ENCODE peak calls at places on chromosomes 2 and 18, in four cellular contexts. K, Y, V and O are unnamed samples.

GRCh38 chr2:237290249-237290648 is 123.7 kb downstream of the COL6A3 start:
- DNase-seq in K (no peak), Y (peak), V (peak), O (peak)

GRCh38 chr2:111653103-111653624 is 230.8 kb downstream of the ANAPC1 start:
- DNase-seq in K (no peak), Y (no peak), V (no peak), O (no peak)

GRCh38 chr2:225010804-225011203 is 31.5 kb downstream of the DOCK10 start:
- DNase-seq in K (no peak), Y (no peak), V (peak), O (no peak)

GRCh38 chr18:5895886-5896740 is 791 bp upstream of the TMEM200C start:
- DNase-seq in K (peak), Y (peak), V (peak), O (no peak)

GRCh38 chr2:36780231-36780808 is 83.8 kb downstream of the VIT start:
- DNase-seq in K (no peak), Y (no peak), V (peak), O (no peak)

GRCh38 chr18:934518-935123 is 29.9 kb downstream of the ADCYAP1 start:
- DNase-seq in K (no peak), Y (peak), V (no peak), O (no peak)

GRCh38 chr2:217413193-217413592 is 553.3 kb upstream of the TNP1 start:
- DNase-seq in K (no peak), Y (no peak), V (peak), O (no peak)

GRCh38 chr2:85596486-85597143 is 1.1 kb downstream of the RNF181 start:
- DNase-seq in K (no peak), Y (no peak), V (no peak), O (no peak)

GRCh38 chr2:45391866-45392265 is 219.2 kb downstream of the SRBD1 start:
- DNase-seq in K (no peak), Y (no peak), V (no peak), O (no peak)

GRCh38 chr2:203759692-203760365 is 53.4 kb downstream of the CD28 start:
- DNase-seq in K (no peak), Y (no peak), V (peak), O (no peak)

GRCh38 chr18:32771169-32771751 is 1.6 kb downstream of the KLHL14 start:
- DNase-seq in K (peak), Y (no peak), V (no peak), O (no peak)

GRCh38 chr2:67399831-67400489 is 2.8 kb downstream of the ETAA1 start:
- DNase-seq in K (no peak), Y (no peak), V (peak), O (no peak)

GRCh38 chr2:173021939-173022371 is 53.7 kb upstream of the MAP3K20 start:
- DNase-seq in K (no peak), Y (no peak), V (peak), O (no peak)

GRCh38 chr18:44601447-44601846 is 79.2 kb upstream of the SETBP1 start:
- DNase-seq in K (no peak), Y (no peak), V (peak), O (no peak)

GRCh38 chr2:203870481-203870880 is 2.9 kb downstream of the CTLA4 start:
- DNase-seq in K (no peak), Y (peak), V (no peak), O (no peak)

GRCh38 chr2:124476291-124476690 is 451.2 kb downstream of the CNTNAP5 start:
- DNase-seq in K (no peak), Y (no peak), V (no peak), O (no peak)

GRCh38 chr2:129705105-129705504 is 274.4 kb upstream of the RAB6C start:
- DNase-seq in K (no peak), Y (no peak), V (no peak), O (no peak)

GRCh38 chr2:30686000-30686399 is 121.2 kb downstream of the CAPN13 start:
- DNase-seq in K (peak), Y (no peak), V (no peak), O (no peak)
- TF ChIP-seq CTCF in K (peak), Y (no peak), V (no peak), O (no peak)

GRCh38 chr2:223055836-223056235 is 3.8 kb downstream of the KCNE4 start:
- DNase-seq in K (no peak), Y (peak), V (no peak), O (no peak)

GRCh38 chr2:223053431-223054192 is 1.6 kb downstream of the KCNE4 start:
- DNase-seq in K (no peak), Y (peak), V (no peak), O (no peak)

GRCh38 chr2:223056656-223057418 is 4.8 kb downstream of the KCNE4 start:
- DNase-seq in K (no peak), Y (no peak), V (no peak), O (no peak)

GRCh38 chr2:223054193-223054781 is 2.3 kb downstream of the KCNE4 start:
- DNase-seq in K (no peak), Y (no peak), V (peak), O (no peak)

GRCh38 chr2:223055140-223055539 is 3.1 kb downstream of the KCNE4 start:
- DNase-seq in K (no peak), Y (no peak), V (peak), O (no peak)
- TF ChIP-seq CTCF in K (no peak), Y (no peak), V (no peak), O (no peak)

GRCh38 chr2:6470518-6470917 is 395.2 kb downstream of the CMPK2 start:
- DNase-seq in K (no peak), Y (no peak), V (no peak), O (no peak)
- TF ChIP-seq CTCF in K (no peak), Y (no peak), V (no peak), O (no peak)

GRCh38 chr2:10304458-10305253 is 2.0 kb downstream of the HPCAL1 start:
- DNase-seq in K (no peak), Y (peak), V (no peak), O (no peak)

GRCh38 chr2:10303634-10304378 is 1.1 kb downstream of the HPCAL1 start:
- DNase-seq in K (no peak), Y (peak), V (peak), O (no peak)

GRCh38 chr2:10305254-10305635 is 2.5 kb downstream of the HPCAL1 start:
- DNase-seq in K (no peak), Y (no peak), V (peak), O (no peak)

GRCh38 chr2:10306901-10307463 is 4.3 kb downstream of the HPCAL1 start:
- DNase-seq in K (no peak), Y (no peak), V (no peak), O (no peak)

GRCh38 chr2:10305715-10306114 is 3.0 kb downstream of the HPCAL1 start:
- DNase-seq in K (peak), Y (no peak), V (no peak), O (no peak)
- TF ChIP-seq CTCF in K (peak), Y (no peak), V (peak), O (no peak)

GRCh38 chr2:11201969-11202368 is 46.7 kb downstream of the SLC66A3 start:
- DNase-seq in K (no peak), Y (no peak), V (no peak), O (no peak)
- TF ChIP-seq CTCF in K (no peak), Y (no peak), V (no peak), O (no peak)

DNA sequence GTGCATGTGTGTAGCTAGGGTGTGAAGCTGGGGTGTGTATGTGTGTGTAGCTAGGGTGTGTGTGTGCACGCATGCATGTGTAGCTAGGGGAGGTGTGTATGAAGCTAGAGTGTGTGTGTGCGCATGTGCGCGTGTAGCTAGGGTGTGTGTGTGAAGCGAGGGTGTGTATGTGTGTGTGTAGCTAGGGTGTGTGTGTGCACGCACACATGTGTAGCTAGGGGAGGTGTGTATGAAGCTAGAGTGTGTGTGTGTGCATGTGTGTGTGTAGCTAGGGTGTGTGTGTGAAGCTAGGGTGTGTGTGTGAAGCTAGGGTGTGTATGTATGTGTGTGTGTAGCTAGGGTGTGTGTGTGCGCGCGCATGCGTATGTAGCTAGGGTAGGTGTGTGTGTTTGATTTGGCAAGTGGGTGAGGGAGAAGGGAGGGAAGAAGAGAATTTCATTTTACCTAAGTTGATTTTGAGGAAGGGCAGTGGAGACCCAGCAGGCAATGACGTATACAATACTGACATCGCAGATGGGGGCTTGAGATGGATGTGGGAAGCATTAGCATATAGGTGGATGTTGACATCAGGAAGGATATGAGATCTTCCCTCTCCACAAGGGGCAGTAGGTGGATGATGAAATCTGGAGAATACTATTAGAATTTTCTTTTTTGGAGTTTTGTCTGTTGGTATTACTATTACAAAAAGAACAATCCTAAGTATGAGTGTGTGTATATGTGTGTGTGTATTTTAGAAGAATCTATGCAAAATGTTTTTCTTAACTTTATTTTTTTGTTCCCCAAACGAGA is 70.7 kb downstream of the PRELID3A start:
- DNase-seq in K (no peak), Y (no peak), V (no peak), O (no peak)
- TF ChIP-seq CTCF in K (peak), Y (no peak), V (peak), O (no peak)